ENCODE peak calls at places on chromosome 15, in five cellular contexts. V is GM12865, A is cardiac fibroblast, B is fibroblast of lung, Z is A549. Q is an unnamed sample.
A peak's percentile ranks its signal among the peaks of the same experiment; 100 is the strongest.

GRCh38 chr15:25689592-25689991 is 173.5 kb downstream of the ATP10A start:
- DNase-seq in V (no peak), A (no peak), B (no peak), Z (no peak), Q (no peak)

GRCh38 chr15:63891763-63892123 is 58.0 kb upstream of the HERC1 start:
- DNase-seq in V (peak; percentile 52), A (no peak), B (no peak), Z (no peak), Q (no peak)

GRCh38 chr15:51004103-51004536 is 90.6 kb downstream of the TNFAIP8L3 start:
- DNase-seq in V (no peak), A (peak; percentile 85), B (peak; percentile 14), Z (no peak), Q (no peak)

GRCh38 chr15:52804526-52805081 is 14.5 kb upstream of the ONECUT1 start:
- DNase-seq in V (no peak), A (no peak), B (no peak), Z (no peak), Q (no peak)

GRCh38 chr15:90101969-90102890 is at the start of gene IDH2:
- DNase-seq in V (peak; percentile 87), A (peak; percentile 68), B (peak; percentile 73), Z (peak; percentile 92), Q (peak; percentile 46)

GRCh38 chr15:88664151-88664778 is 25.4 kb downstream of the ISG20 start:
- DNase-seq in V (peak; percentile 58), A (peak; percentile 25), B (peak; percentile 47), Z (no peak), Q (no peak)

GRCh38 chr15:26970712-26971210 is at the start of gene GABRG3:
- DNase-seq in V (no peak), A (no peak), B (no peak), Z (peak; percentile 32), Q (no peak)

GRCh38 chr15:91853501-91853967 is at the start of gene SLCO3A1:
- DNase-seq in V (no peak), A (peak; percentile 49), B (peak; percentile 47), Z (peak; percentile 66), Q (peak; percentile 25)

GRCh38 chr15:90645873-90646605 is 71.1 kb upstream of the BLM start:
- DNase-seq in V (no peak), A (no peak), B (no peak), Z (no peak), Q (no peak)

GRCh38 chr15:31477301-31477700 is 150.7 kb downstream of the KLF13 start:
- DNase-seq in V (no peak), A (no peak), B (no peak), Z (no peak), Q (no peak)

GRCh38 chr15:80277147-80277546 is 25.1 kb upstream of the CTXND1 start:
- DNase-seq in V (no peak), A (no peak), B (no peak), Z (no peak), Q (no peak)

GRCh38 chr15:47294765-47295259 is 422.5 kb upstream of the SEMA6D start:
- DNase-seq in V (no peak), A (peak; percentile 17), B (peak; percentile 12), Z (no peak), Q (no peak)

GRCh38 chr15:35170216-35170615 is 85.1 kb upstream of the NANOGP8 start:
- DNase-seq in V (no peak), A (peak; percentile 23), B (peak; percentile 29), Z (no peak), Q (no peak)

GRCh38 chr15:82624008-82624407 is 23.2 kb downstream of the CPEB1 start:
- DNase-seq in V (no peak), A (peak; percentile 9), B (no peak), Z (no peak), Q (no peak)

GRCh38 chr15:81400640-81401236 is 26.7 kb upstream of the TMC3 start:
- DNase-seq in V (peak; percentile 64), A (peak; percentile 79), B (peak; percentile 76), Z (peak; percentile 55), Q (peak; percentile 4)

GRCh38 chr15:65532738-65533051 is 2.4 kb downstream of the HACD3 start:
- DNase-seq in V (peak; percentile 22), A (peak; percentile 35), B (peak; percentile 59), Z (peak; percentile 44), Q (no peak)

GRCh38 chr15:92891533-92892200 is 8.5 kb upstream of the CHD2 start:
- DNase-seq in V (no peak), A (no peak), B (no peak), Z (no peak), Q (no peak)

GRCh38 chr15:61689067-61689466 is 371.2 kb downstream of the VPS13C start:
- DNase-seq in V (no peak), A (no peak), B (no peak), Z (no peak), Q (no peak)

GRCh38 chr15:98856540-98856907 is 151.1 kb downstream of the PGPEP1L start:
- DNase-seq in V (no peak), A (peak; percentile 93), B (peak; percentile 93), Z (no peak), Q (peak; percentile 84)

GRCh38 chr15:78076231-78077052 is 1.1 kb downstream of the TBC1D2B start:
- DNase-seq in V (no peak), A (peak; percentile 39), B (peak; percentile 18), Z (no peak), Q (no peak)
- TF ChIP-seq CTCF in V (no peak), A (peak; percentile 20), B (peak; percentile 28), Z (no peak), Q (peak; percentile 34)

GRCh38 chr15:43511012-43511885 is 6.2 kb upstream of the MAP1A start:
- DNase-seq in V (no peak), A (no peak), B (no peak), Z (peak; percentile 38), Q (no peak)
- TF ChIP-seq CTCF in V (no peak), A (peak; percentile 14), B (peak; percentile 35), Z (peak; percentile 25), Q (peak; percentile 24)

DNA sequence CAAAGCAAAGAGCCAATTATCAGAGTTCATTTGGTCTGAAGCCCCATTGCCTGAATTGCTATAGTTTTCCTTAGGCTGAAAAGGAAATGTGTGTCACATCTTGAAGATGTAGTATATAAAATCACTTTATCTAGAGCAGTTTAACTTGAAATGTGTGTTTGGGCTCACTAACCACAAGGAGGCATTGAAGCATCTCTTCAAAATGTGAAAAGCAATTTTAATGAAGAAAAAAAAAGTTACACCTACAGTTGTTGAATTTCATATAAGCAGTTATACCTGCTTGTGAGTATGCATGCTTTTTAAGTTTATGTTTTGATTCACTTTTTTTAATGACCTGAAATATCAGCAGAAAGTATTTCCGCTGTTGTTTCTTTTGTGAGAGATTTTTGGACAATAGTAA is 129.3 kb downstream of the IQCH start:
- DNase-seq in V (no peak), A (peak; percentile 17), B (peak; percentile 40), Z (no peak), Q (no peak)
- TF ChIP-seq CTCF in V (no peak), A (no peak), B (peak; percentile 34), Z (peak; percentile 29), Q (peak; percentile 6)

GRCh38 chr15:39066677-39067076 is 502.1 kb upstream of the RASGRP1 start:
- DNase-seq in V (no peak), A (no peak), B (no peak), Z (no peak), Q (no peak)
- TF ChIP-seq CTCF in V (no peak), A (no peak), B (no peak), Z (no peak), Q (no peak)

GRCh38 chr15:40272713-40273056 is 10.2 kb downstream of the ANKRD63 start:
- DNase-seq in V (no peak), A (no peak), B (no peak), Z (peak; percentile 45), Q (no peak)
- TF ChIP-seq CTCF in V (peak; percentile 22), A (no peak), B (peak; percentile 18), Z (peak; percentile 16), Q (no peak)

GRCh38 chr15:58474741-58475323 is 43.0 kb downstream of the LIPC start:
- DNase-seq in V (peak; percentile 41), A (no peak), B (no peak), Z (no peak), Q (no peak)
- TF ChIP-seq CTCF in V (no peak), A (no peak), B (no peak), Z (no peak), Q (no peak)